ENCODE peak calls at places on chromosome 22, in four cellular contexts. Z is NCI-H1092 treated with DMSO at 0.1 percent for 48 hours, P is NCI-H1105 treated with DMSO at 0.1 percent for 48 hours, D is activated T-helper 1 cell treated with Interleukin-2 at 50 U/mL for 16 hours. H is an unnamed sample.

GRCh38 chr22:23784215-23784732 is 2.5 kb upstream of the SMARCB1 start:
- DNase-seq in Z (no peak), P (no peak), D (no peak), H (no peak)

GRCh38 chr22:20221421-20222340 is 46.4 kb downstream of the RTN4R start:
- DNase-seq in P (no peak), Z (no peak), D (no peak), H (no peak)

GRCh38 chr22:24516301-24516737 is 21.2 kb downstream of the UPB1 start:
- DNase-seq in Z (no peak), D (no peak), P (no peak), H (no peak)

GRCh38 chr22:19109198-19110063 is 12.8 kb downstream of the DGCR2 start:
- DNase-seq in Z (no peak), D (peak), P (no peak), H (no peak)

GRCh38 chr22:30968015-30968923 is at the start of gene MORC2:
- DNase-seq in P (peak), Z (no peak), D (no peak), H (peak)

GRCh38 chr22:44658371-44658953 is 43.5 kb upstream of the PRR5 start:
- DNase-seq in P (no peak), Z (no peak), D (no peak), H (peak)

GRCh38 chr22:22558071-22558971 is 744 bp downstream of the PRAME start:
- DNase-seq in P (no peak), D (no peak), Z (no peak), H (no peak)

GRCh38 chr22:24423519-24424000 is 3.8 kb upstream of the ADORA2A start:
- DNase-seq in Z (peak), D (peak), P (no peak), H (peak)

GRCh38 chr22:20641919-20642579 is 131.9 kb upstream of the SERPIND1 start:
- DNase-seq in Z (no peak), P (no peak), D (no peak), H (no peak)

GRCh38 chr22:24601217-24602104 is 1.5 kb upstream of the GGT1 start:
- DNase-seq in P (peak), D (no peak), Z (no peak), H (peak)

GRCh38 chr22:35972559-35972958 is 56.1 kb downstream of the RBFOX2 start:
- DNase-seq in P (no peak), Z (no peak), D (no peak), H (no peak)

GRCh38 chr22:42366815-42367581 is 65.2 kb downstream of the NFAM1 start:
- DNase-seq in Z (no peak), P (no peak), D (no peak), H (peak)

GRCh38 chr22:17903564-17904295 is 120.6 kb downstream of the MICAL3 start:
- DNase-seq in Z (no peak), D (no peak), P (no peak), H (no peak)

GRCh38 chr22:28217277-28217676 is 298.2 kb upstream of the PITPNB start:
- DNase-seq in P (no peak), D (no peak), Z (no peak), H (no peak)

GRCh38 chr22:37243402-37244113 is 511 bp downstream of the RAC2 start:
- DNase-seq in D (no peak), Z (no peak), P (no peak), H (no peak)

GRCh38 chr22:22576244-22576988 is 17.4 kb upstream of the PRAME start:
- DNase-seq in Z (peak), P (peak), D (no peak), H (peak)

GRCh38 chr22:46044718-46045458 is 67.9 kb upstream of the WNT7B start:
- DNase-seq in P (no peak), D (no peak), Z (no peak), H (no peak)

GRCh38 chr22:26589367-26589844 is 526 bp downstream of the TPST2 start:
- DNase-seq in D (peak), P (no peak), Z (no peak), H (peak)

GRCh38 chr22:49951986-49952896 is 8.3 kb upstream of the PIM3 start:
- DNase-seq in Z (no peak), D (no peak), P (no peak), H (no peak)

GRCh38 chr22:45422237-45422983 is 8.9 kb downstream of the RIBC2 start:
- DNase-seq in Z (no peak), D (no peak), P (no peak), H (no peak)

GRCh38 chr22:31995807-31996206 is 47.3 kb upstream of the SLC5A1 start:
- DNase-seq in D (no peak), Z (no peak), P (no peak), H (no peak)

GRCh38 chr22:27170491-27170890 is 513.1 kb downstream of the MIAT start:
- DNase-seq in P (no peak), D (no peak), Z (no peak), H (peak)

GRCh38 chr22:38261478-38261803 is 11.4 kb downstream of the TMEM184B start:
- DNase-seq in P (no peak), Z (no peak), D (no peak), H (no peak)

GRCh38 chr22:38422615-38423511 is 32.1 kb downstream of the KCNJ4 start:
- DNase-seq in P (peak), Z (peak), D (no peak), H (peak)

GRCh38 chr22:20559174-20559760 is 51.9 kb downstream of the MED15 start:
- DNase-seq in D (no peak), Z (no peak), P (no peak), H (no peak)

GRCh38 chr22:30718491-30718890 is 23.8 kb downstream of the OSBP2 start:
- DNase-seq in D (no peak), P (no peak), Z (no peak), H (no peak)

GRCh38 chr22:30481711-30482110 is 9.9 kb upstream of the SEC14L3 start:
- DNase-seq in Z (no peak), D (no peak), P (no peak), H (no peak)

GRCh38 chr22:32536352-32536751 is 61.7 kb downstream of the FBXO7 start:
- DNase-seq in P (no peak), Z (no peak), D (no peak), H (no peak)

GRCh38 chr22:37249946-37250345 is 5.9 kb upstream of the RAC2 start:
- DNase-seq in D (no peak), Z (no peak), P (no peak), H (no peak)

GRCh38 chr22:21951931-21952465 is 650 bp downstream of the PPM1F start:
- DNase-seq in P (no peak), Z (peak), D (peak), H (no peak)

GRCh38 chr22:28884754-28885375 is 1.5 kb downstream of the ZNRF3 start:
- DNase-seq in Z (no peak), D (no peak), P (peak), H (no peak)

GRCh38 chr22:28108851-28109250 is 189.8 kb upstream of the PITPNB start:
- DNase-seq in Z (no peak), P (no peak), D (no peak), H (no peak)

GRCh38 chr22:42419328-42419881 is 12.8 kb downstream of the NFAM1 start:
- DNase-seq in D (no peak), P (no peak), Z (no peak), H (peak)

GRCh38 chr22:43925433-43926348 is 2.1 kb downstream of the PNPLA3 start:
- DNase-seq in Z (no peak), D (no peak), P (no peak), H (peak)

GRCh38 chr22:24465975-24466374 is 29.2 kb upstream of the UPB1 start:
- DNase-seq in Z (no peak), D (no peak), P (no peak), H (no peak)